ENCODE peak calls at places on chromosomes 12 and 14, in seven cellular contexts. W is A549, N is Panc1, A is HCT116, Q is GM12878, O is HepG2, I is HL-60. T is an unnamed sample.

GRCh38 chr14:67680121-67680602 is 5.7 kb upstream of the VTI1B start:
- DNase-seq in W (peak; percentile 16), N (no peak), A (no peak), Q (peak; percentile 90), O (no peak), I (no peak), T (no peak)

GRCh38 chr12:52004042-52004648 is 2.6 kb upstream of the TAMALIN start:
- DNase-seq in W (peak; percentile 69), N (no peak), A (no peak), Q (no peak), O (peak; percentile 40), I (no peak), T (peak; percentile 90)

GRCh38 chr14:96150214-96150613 is 54.4 kb upstream of the BDKRB2 start:
- DNase-seq in W (no peak), N (no peak), A (no peak), Q (no peak), O (no peak), I (no peak), T (no peak)

GRCh38 chr14:47155395-47155794 is 503.8 kb upstream of the RPL10L start:
- DNase-seq in W (no peak), N (no peak), A (no peak), Q (no peak), O (no peak), I (no peak), T (no peak)

GRCh38 chr12:105674871-105675699 is 344.6 kb downstream of the C12orf75 start:
- DNase-seq in W (no peak), N (no peak), A (no peak), Q (no peak), O (no peak), I (no peak), T (no peak)

GRCh38 chr12:121795029-121795977 is 1.8 kb upstream of the RHOF start:
- DNase-seq in W (peak; percentile 90), N (no peak), A (peak; percentile 76), Q (no peak), O (peak; percentile 83), I (peak; percentile 85), T (peak; percentile 87)

GRCh38 chr14:69005432-69006148 is 26.5 kb upstream of the ACTN1 start:
- DNase-seq in W (peak; percentile 70), N (peak; percentile 35), A (peak; percentile 47), Q (no peak), O (peak; percentile 57), I (no peak), T (no peak)

GRCh38 chr12:1830981-1831930 is 10.9 kb downstream of the LRTM2 start:
- DNase-seq in W (peak; percentile 28), N (no peak), A (no peak), Q (no peak), O (peak; percentile 55), I (peak; percentile 61), T (peak; percentile 90)

GRCh38 chr12:12909228-12909994 is 18.0 kb downstream of the GPRC5A start:
- DNase-seq in W (no peak), N (no peak), A (no peak), Q (no peak), O (no peak), I (no peak), T (no peak)

GRCh38 chr14:34733245-34733644 is 18.9 kb upstream of the CFL2 start:
- DNase-seq in W (no peak), N (no peak), A (peak; percentile 38), Q (no peak), O (no peak), I (no peak), T (no peak)

GRCh38 chr12:92244036-92244435 is 98.4 kb upstream of the BTG1 start:
- DNase-seq in W (no peak), N (no peak), A (no peak), Q (no peak), O (no peak), I (no peak), T (peak; percentile 2)

GRCh38 chr12:1434296-1434955 is 160.0 kb downstream of the FBXL14 start:
- DNase-seq in W (no peak), N (no peak), A (no peak), Q (no peak), O (peak; percentile 10), I (no peak), T (no peak)

GRCh38 chr12:113040722-113041168 is 15.8 kb upstream of the DTX1 start:
- DNase-seq in W (peak; percentile 82), N (no peak), A (peak; percentile 59), Q (no peak), O (peak; percentile 32), I (peak; percentile 72), T (no peak)

GRCh38 chr12:59283012-59283411 is 312.8 kb upstream of the SLC16A7 start:
- DNase-seq in W (no peak), N (no peak), A (no peak), Q (no peak), O (no peak), I (no peak), T (peak; percentile 64)

GRCh38 chr14:51014086-51014485 is 69.8 kb upstream of the PYGL start:
- DNase-seq in W (no peak), N (no peak), A (no peak), Q (no peak), O (no peak), I (no peak), T (no peak)

GRCh38 chr14:68548194-68549056 is 244.4 kb downstream of the ZFP36L1 start:
- DNase-seq in W (peak; percentile 89), N (no peak), A (peak; percentile 82), Q (no peak), O (no peak), I (no peak), T (peak; percentile 15)

GRCh38 chr14:103103461-103104388 is 9.2 kb downstream of the EXOC3L4 start:
- DNase-seq in W (peak; percentile 95), N (no peak), A (no peak), Q (no peak), O (peak; percentile 87), I (no peak), T (peak; percentile 55)

GRCh38 chr14:88614218-88614907 is 51.5 kb downstream of the ZC3H14 start:
- DNase-seq in W (no peak), N (no peak), A (no peak), Q (no peak), O (no peak), I (no peak), T (no peak)

GRCh38 chr12:19003110-19003509 is 126.4 kb upstream of the PLEKHA5 start:
- DNase-seq in W (no peak), N (no peak), A (no peak), Q (no peak), O (no peak), I (no peak), T (no peak)

GRCh38 chr12:5273709-5274108 is 158.2 kb upstream of the NTF3 start:
- DNase-seq in W (no peak), N (no peak), A (no peak), Q (no peak), O (no peak), I (no peak), T (no peak)

GRCh38 chr14:99754141-99755067 is 38.8 kb upstream of the EML1 start:
- DNase-seq in W (no peak), N (no peak), A (no peak), Q (no peak), O (no peak), I (no peak), T (no peak)

GRCh38 chr12:111598637-111599458 is at the start of gene ATXN2:
- DNase-seq in W (no peak), N (no peak), A (no peak), Q (no peak), O (no peak), I (peak; percentile 45), T (peak; percentile 77)

DNA sequence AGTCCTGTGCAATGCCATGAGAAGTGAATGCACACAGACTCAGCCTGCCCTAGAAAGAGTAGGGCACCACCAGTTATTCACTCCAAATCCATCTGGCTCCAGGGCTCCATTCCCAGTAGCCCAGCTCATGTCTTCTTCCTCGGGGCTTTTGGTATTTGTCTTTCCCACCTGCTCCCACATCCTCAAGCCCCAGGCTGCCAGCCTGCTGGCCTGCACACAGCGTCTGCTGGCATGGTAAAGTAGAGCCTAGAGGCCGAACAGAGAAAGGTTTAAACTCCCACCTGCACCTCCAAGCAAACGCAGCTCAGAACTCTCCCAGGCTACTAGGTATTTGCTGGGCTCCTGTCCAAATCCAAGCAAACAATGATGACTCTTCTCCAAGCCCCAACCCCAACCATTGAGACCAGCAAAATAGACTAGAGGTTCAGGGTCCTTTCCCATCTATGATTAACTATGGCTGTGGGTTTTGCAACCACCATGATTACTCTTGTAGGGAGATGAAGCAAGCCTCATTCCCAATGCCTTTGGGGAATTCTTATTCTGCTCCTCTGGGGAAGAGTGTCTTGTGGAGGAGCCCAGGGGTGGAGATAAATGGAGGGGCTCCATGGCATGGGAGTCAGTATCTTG is 5.2 kb upstream of the VDR start:
- DNase-seq in W (no peak), N (no peak), A (no peak), Q (no peak), O (peak; percentile 92), I (no peak), T (no peak)
- TF ChIP-seq REST in W (no peak), N (no peak), A (no peak), Q (no peak), O (no peak), I (no peak), T (no peak)

DNA sequence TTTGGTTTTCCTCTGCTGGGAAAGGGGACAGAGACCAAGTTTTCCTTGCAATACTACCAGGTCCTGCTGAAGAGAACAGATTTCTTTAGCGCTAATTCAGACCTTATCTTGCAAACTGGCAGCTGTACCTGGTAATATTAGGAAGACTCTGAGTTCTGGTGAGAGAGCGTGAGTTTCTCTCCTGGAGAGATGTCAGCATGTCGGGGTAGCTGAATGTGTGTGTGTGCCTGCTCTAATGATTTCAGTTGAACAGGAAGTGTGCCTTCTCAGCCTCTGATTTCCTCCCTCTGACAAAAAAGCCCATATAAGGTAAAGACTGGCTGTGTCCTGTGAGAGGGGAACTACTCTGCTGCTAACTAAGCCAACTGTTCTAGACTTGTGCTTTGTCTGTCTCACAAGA is 10.3 kb upstream of the ERP27 start:
- DNase-seq in W (peak; percentile 44), N (no peak), A (no peak), Q (peak; percentile 90), O (no peak), I (no peak), T (peak; percentile 55)
- TF ChIP-seq REST in W (no peak), N (no peak), A (no peak), Q (no peak), O (no peak), I (no peak), T (no peak)

GRCh38 chr14:54568821-54569591 is 2.1 kb downstream of the SAMD4A start:
- DNase-seq in W (no peak), N (no peak), A (no peak), Q (no peak), O (peak; percentile 31), I (no peak), T (no peak)

GRCh38 chr14:54567634-54568561 is 970 bp downstream of the SAMD4A start:
- DNase-seq in W (peak; percentile 59), N (no peak), A (no peak), Q (no peak), O (peak; percentile 14), I (no peak), T (peak; percentile 81)

GRCh38 chr14:54572316-54572715 is 5.4 kb downstream of the SAMD4A start:
- DNase-seq in W (peak; percentile 68), N (no peak), A (no peak), Q (no peak), O (peak; percentile 41), I (no peak), T (peak; percentile 88)

GRCh38 chr14:54570651-54571415 is 3.9 kb downstream of the SAMD4A start:
- DNase-seq in W (peak; percentile 36), N (no peak), A (no peak), Q (no peak), O (no peak), I (no peak), T (no peak)

GRCh38 chr14:54570047-54570446 is 3.1 kb downstream of the SAMD4A start:
- DNase-seq in W (no peak), N (no peak), A (no peak), Q (no peak), O (no peak), I (no peak), T (no peak)
- TF ChIP-seq REST in W (no peak), N (no peak), A (no peak), Q (no peak), O (no peak), I (no peak), T (no peak)

GRCh38 chr14:23910081-23910875 is 43.3 kb upstream of the DHRS4 start:
- DNase-seq in W (peak; percentile 65), N (peak; percentile 27), A (peak; percentile 38), Q (no peak), O (peak; percentile 81), I (no peak), T (peak; percentile 94)
- TF ChIP-seq REST in W (no peak), N (no peak), A (no peak), Q (no peak), O (no peak), I (no peak), T (no peak)